ENCODE peak calls at places on chromosome 14, in four cellular contexts. N is heart left ventricle, A is ovary, G is prostate gland. D is an unnamed sample.
A peak's percentile ranks its signal among the peaks of the same experiment; 100 is the strongest.

GRCh38 chr14:55707365-55707804 is 127.4 kb downstream of the KTN1 start:
- DNase-seq in N (no peak), A (no peak), G (peak; percentile 51), D (no peak)

GRCh38 chr14:35789651-35790050 is 19.4 kb downstream of the RALGAPA1 start:
- DNase-seq in N (no peak), A (no peak), G (no peak), D (no peak)

GRCh38 chr14:51978566-51979398 is 10.6 kb upstream of the RTRAF start:
- DNase-seq in N (peak; percentile 86), A (peak; percentile 81), G (peak; percentile 70), D (peak; percentile 46)

GRCh38 chr14:27134200-27134599 is 536.4 kb upstream of the NOVA1 start:
- DNase-seq in N (no peak), A (no peak), G (no peak), D (no peak)

GRCh38 chr14:101774006-101774755 is 12.7 kb downstream of the PPP2R5C start:
- DNase-seq in N (no peak), A (no peak), G (no peak), D (no peak)

GRCh38 chr14:68688872-68689371 is 103.9 kb downstream of the ZFP36L1 start:
- DNase-seq in N (no peak), A (peak; percentile 74), G (no peak), D (no peak)

GRCh38 chr14:101122855-101123129 is 219.3 kb upstream of the RTL1 start:
- DNase-seq in N (no peak), A (no peak), G (peak; percentile 1), D (no peak)

GRCh38 chr14:61470261-61470953 is 149.0 kb downstream of the PRKCH start:
- DNase-seq in N (no peak), A (no peak), G (no peak), D (no peak)

GRCh38 chr14:97177016-97177415 is 379.8 kb downstream of the VRK1 start:
- DNase-seq in N (no peak), A (no peak), G (no peak), D (no peak)

GRCh38 chr14:52355016-52355430 is 40.9 kb downstream of the PTGER2 start:
- DNase-seq in N (no peak), A (no peak), G (no peak), D (no peak)

GRCh38 chr14:73289308-73289707 is 52.0 kb downstream of the PAPLN start:
- DNase-seq in N (no peak), A (no peak), G (no peak), D (no peak)

GRCh38 chr14:96754845-96755184 is 42.4 kb upstream of the VRK1 start:
- DNase-seq in N (no peak), A (no peak), G (no peak), D (no peak)

GRCh38 chr14:80095623-80096022 is 115.7 kb downstream of the DIO2 start:
- DNase-seq in N (no peak), A (no peak), G (no peak), D (no peak)

GRCh38 chr14:64639340-64639821 is 64.8 kb upstream of the PLEKHG3 start:
- DNase-seq in N (no peak), A (no peak), G (no peak), D (no peak)

GRCh38 chr14:104681689-104682074 is 7.7 kb upstream of the INF2 start:
- DNase-seq in N (peak; percentile 94), A (peak; percentile 85), G (peak; percentile 84), D (no peak)

GRCh38 chr14:89067293-89067972 is 243.0 kb downstream of the TTC8 start:
- DNase-seq in N (no peak), A (no peak), G (no peak), D (no peak)

GRCh38 chr14:54568821-54569591 is 2.1 kb downstream of the SAMD4A start:
- DNase-seq in N (no peak), A (no peak), G (no peak), D (no peak)

GRCh38 chr14:79576434-79576833 is 634.9 kb downstream of the DIO2 start:
- DNase-seq in N (no peak), A (no peak), G (no peak), D (no peak)

GRCh38 chr14:101827286-101827685 is 65.8 kb downstream of the PPP2R5C start:
- DNase-seq in N (no peak), A (no peak), G (no peak), D (no peak)

GRCh38 chr14:58898655-58899316 is 261.0 kb downstream of the DACT1 start:
- DNase-seq in N (no peak), A (no peak), G (no peak), D (no peak)

GRCh38 chr14:44529026-44529425 is 21.9 kb upstream of the FSCB start:
- DNase-seq in N (no peak), A (no peak), G (no peak), D (no peak)

GRCh38 chr14:69614592-69614991 is 3.2 kb downstream of the SUSD6 start:
- DNase-seq in N (no peak), A (no peak), G (no peak), D (no peak)

GRCh38 chr14:53793790-53794560 is 162.7 kb downstream of the BMP4 start:
- DNase-seq in N (peak; percentile 29), A (no peak), G (no peak), D (no peak)

GRCh38 chr14:93716002-93716401 is 72.3 kb downstream of the PRIMA1 start:
- DNase-seq in N (no peak), A (no peak), G (no peak), D (no peak)

GRCh38 chr14:61640158-61640833 is 55.0 kb upstream of the HIF1A start:
- DNase-seq in N (no peak), A (no peak), G (no peak), D (no peak)

GRCh38 chr14:75831971-75832370 is 149.8 kb downstream of the TGFB3 start:
- DNase-seq in N (no peak), A (no peak), G (peak; percentile 78), D (no peak)

GRCh38 chr14:81400852-81401251 is 728 bp upstream of the STON2 start:
- DNase-seq in N (no peak), A (no peak), G (peak; percentile 85), D (no peak)

GRCh38 chr14:56216631-56217379 is 98.6 kb downstream of the PELI2 start:
- DNase-seq in N (peak; percentile 71), A (peak; percentile 75), G (no peak), D (no peak)

GRCh38 chr14:68333265-68333664 is 459.6 kb downstream of the ZFP36L1 start:
- DNase-seq in N (no peak), A (no peak), G (no peak), D (peak; percentile 54)

GRCh38 chr14:100765991-100766390 is 39.3 kb downstream of the DLK1 start:
- DNase-seq in N (no peak), A (no peak), G (no peak), D (no peak)

DNA sequence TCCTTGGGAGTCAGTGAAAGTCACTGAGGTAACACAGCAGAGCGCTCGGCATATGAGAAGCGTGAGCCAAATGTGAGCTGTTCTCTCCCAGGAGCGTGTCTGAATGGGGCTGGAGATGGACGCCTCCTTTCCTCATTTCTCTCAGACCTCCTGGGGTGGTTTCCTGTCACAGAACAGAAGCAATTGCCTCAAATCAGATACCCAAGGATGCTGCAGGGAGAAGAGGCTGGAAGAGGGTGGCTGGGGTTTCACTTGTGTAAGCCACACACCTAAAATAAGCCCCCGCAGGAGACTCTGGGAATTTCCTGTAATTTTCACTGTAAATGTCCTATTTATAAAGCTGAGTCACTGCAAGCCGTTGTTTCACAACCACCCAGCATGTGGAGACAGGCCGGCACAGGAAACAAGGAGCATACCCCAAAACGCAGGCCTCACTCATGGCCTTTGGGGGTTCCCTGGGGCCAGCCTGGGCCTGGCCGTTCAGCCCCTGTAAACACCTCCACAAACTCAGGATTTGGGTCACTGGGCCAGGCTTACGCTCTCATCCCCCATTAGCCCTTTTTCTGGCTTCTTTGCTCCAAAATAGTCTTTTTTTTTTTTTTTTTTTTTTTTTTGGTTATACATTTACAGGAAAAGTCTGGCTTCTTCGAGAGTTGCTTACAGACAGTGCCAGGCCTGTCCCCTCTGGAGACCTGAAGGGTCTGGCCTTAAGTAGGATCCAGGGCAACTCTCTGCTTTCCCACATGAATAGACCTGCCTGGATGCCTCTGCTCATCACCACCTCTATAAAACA is 55.3 kb downstream of the VCPKMT start:
- DNase-seq in N (no peak), A (peak; percentile 33), G (peak; percentile 72), D (no peak)
- TF ChIP-seq CTCF in N (peak; percentile 3), A (no peak), G (peak; percentile 12), D (no peak)

DNA sequence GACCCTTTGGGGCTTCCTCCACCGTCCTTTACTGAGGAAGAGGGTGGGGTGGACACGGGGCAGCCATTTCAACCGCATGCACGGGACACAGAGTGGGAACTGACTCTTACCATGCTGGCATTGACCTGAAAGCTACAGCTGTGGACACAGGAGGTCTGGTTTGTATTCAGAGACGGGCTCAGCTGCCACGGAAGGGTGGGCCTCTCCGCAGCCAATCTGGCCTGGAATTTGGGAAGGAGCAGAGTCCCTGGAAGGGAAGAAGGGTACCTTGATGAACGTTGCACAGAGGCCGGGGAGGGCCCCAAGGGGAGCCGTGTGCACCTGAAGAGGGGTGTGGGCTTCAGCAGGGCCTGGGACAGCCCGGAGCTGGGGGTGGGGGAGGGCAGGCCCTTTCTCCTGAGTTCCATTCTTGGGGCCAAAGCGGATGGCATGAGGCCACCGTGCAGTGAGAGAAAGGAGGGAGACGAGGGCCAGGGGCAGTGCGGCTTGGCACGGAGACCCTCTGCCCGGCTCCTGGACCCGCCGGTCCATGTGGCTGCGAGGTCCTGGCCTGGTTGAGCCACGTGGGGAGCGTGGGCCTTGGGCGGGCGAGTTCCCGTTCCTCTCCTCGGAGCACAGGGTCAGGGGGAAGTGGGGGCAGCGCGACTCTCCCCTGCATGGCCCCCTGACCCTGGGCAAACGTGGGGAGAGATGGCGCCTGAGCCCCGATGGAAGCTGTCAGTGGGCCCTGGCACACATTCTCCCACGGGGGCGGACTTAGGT is 14.6 kb downstream of the TNFAIP2 start:
- DNase-seq in N (no peak), A (no peak), G (no peak), D (no peak)
- H3K4me3 ChIP-seq in N (peak overlapping the region; percentile 10), A (no peak overlapping the region), G (no peak overlapping the region), D (no peak overlapping the region)

GRCh38 chr14:99722741-99723140 is 38.6 kb downstream of the CYP46A1 start:
- DNase-seq in N (no peak), A (no peak), G (no peak), D (no peak)

GRCh38 chr14:99720941-99721791 is 37.1 kb downstream of the CYP46A1 start:
- DNase-seq in N (no peak), A (no peak), G (no peak), D (no peak)

GRCh38 chr14:99724196-99724891 is 40.2 kb downstream of the CYP46A1 start:
- DNase-seq in N (peak; percentile 37), A (no peak), G (no peak), D (no peak)

GRCh38 chr14:99718811-99719192 is 34.7 kb downstream of the CYP46A1 start:
- DNase-seq in N (peak; percentile 45), A (no peak), G (no peak), D (no peak)

DNA sequence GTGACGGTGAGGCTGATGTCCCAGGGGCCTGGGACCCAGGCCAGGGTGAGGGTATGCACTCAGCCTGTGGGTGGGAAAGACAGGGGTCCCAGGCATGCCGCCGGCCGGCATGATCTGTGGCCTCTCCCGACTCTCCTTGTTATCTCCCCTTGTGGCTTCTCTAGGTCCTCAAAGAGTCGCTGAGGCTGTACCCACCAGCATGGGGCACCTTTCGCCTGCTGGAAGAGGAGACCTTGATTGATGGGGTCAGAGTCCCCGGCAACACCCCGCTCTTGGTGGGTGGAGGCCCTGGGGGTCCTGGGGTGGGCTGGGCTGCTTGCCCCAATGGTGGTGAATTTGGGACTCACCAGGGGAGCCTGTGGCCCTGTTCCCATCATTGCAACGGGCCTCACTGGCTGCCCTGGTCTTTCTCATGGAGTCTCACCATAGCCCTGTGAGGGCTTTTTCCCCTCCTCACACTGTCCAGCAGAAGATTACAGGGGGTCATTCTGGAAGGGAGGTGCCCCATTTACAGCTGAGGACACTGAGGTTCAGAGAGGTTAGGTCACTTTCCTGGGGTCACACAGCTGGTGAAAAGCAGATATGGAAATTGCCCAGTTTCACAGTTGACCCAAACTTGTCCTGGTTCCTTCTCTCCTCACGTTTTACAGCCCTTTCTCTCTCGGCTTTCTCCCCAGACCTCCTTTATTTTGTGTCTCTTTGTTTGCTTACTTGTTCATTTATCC is 37.9 kb downstream of the CYP46A1 start:
- DNase-seq in N (peak; percentile 30), A (no peak), G (no peak), D (no peak)
- TF ChIP-seq CTCF in N (no peak), A (no peak), G (no peak), D (no peak)

GRCh38 chr14:24137529-24138395 is 1.8 kb downstream of the PSME1 start:
- DNase-seq in N (no peak), A (no peak), G (no peak), D (no peak)
- H3K4me3 ChIP-seq in N (peak overlapping the region; percentile 99), A (no peak overlapping the region), G (no peak overlapping the region), D (no peak overlapping the region)

D was measured in GM12864.